ENCODE peak calls at places on chromosomes 7 and 10, in six cellular contexts. H is Karpas-422, S is uterus, E is sigmoid colon, O is pancreas, A is ovary. T is an unnamed sample.

GRCh38 chr7:103795112-103795511 is 194.3 kb downstream of the RELN start:
- DNase-seq in E (no peak), A (no peak), H (no peak), S (no peak), O (no peak), T (no peak)

GRCh38 chr7:87886875-87887274 is 10.6 kb downstream of the DBF4 start:
- DNase-seq in H (peak; percentile 77), S (no peak), O (no peak), A (no peak), E (no peak), T (no peak)

GRCh38 chr10:126902157-126902556 is 3.1 kb upstream of the DOCK1 start:
- DNase-seq in E (no peak), O (no peak), A (no peak), H (no peak), S (no peak), T (no peak)

GRCh38 chr7:51613911-51614344 is 297.3 kb upstream of the COBL start:
- DNase-seq in E (peak; percentile 67), O (no peak), A (no peak), H (no peak), S (no peak), T (no peak)

GRCh38 chr7:22364910-22365309 is 8.0 kb upstream of the RAPGEF5 start:
- DNase-seq in E (no peak), S (no peak), A (no peak), H (peak; percentile 62), O (no peak), T (no peak)

GRCh38 chr7:46937826-46938225 is 644.1 kb downstream of the TNS3 start:
- DNase-seq in A (no peak), E (no peak), H (no peak), O (no peak), S (no peak), T (no peak)

GRCh38 chr7:33874943-33875342 is 30.4 kb upstream of the BMPER start:
- DNase-seq in H (no peak), O (no peak), A (no peak), E (no peak), S (peak; percentile 55), T (no peak)

GRCh38 chr7:77944183-77945182 is 145.9 kb downstream of the PHTF2 start:
- DNase-seq in S (no peak), H (no peak), O (no peak), E (no peak), A (no peak), T (no peak)

GRCh38 chr10:86363833-86364511 is 2.6 kb downstream of the GRID1 start:
- DNase-seq in S (no peak), O (no peak), H (no peak), A (peak; percentile 16), E (peak; percentile 57), T (peak; percentile 33)

GRCh38 chr7:84705079-84705478 is 481.8 kb downstream of the SEMA3D start:
- DNase-seq in A (no peak), E (no peak), S (no peak), O (no peak), H (no peak), T (no peak)

GRCh38 chr7:106012184-106012583 is 49.1 kb downstream of the CDHR3 start:
- DNase-seq in S (no peak), H (no peak), A (no peak), E (no peak), O (no peak), T (no peak)
- H3K4me1 ChIP-seq in S (peaks cover 4% of the 10 kb centered on the region), H (peaks cover 4% of the 10 kb centered on the region), A (peaks cover 3% of the 10 kb centered on the region), E (peaks cover 46% of the 10 kb centered on the region), O (peaks cover 3% of the 10 kb centered on the region), T (peaks cover 5% of the 10 kb centered on the region)

DNA sequence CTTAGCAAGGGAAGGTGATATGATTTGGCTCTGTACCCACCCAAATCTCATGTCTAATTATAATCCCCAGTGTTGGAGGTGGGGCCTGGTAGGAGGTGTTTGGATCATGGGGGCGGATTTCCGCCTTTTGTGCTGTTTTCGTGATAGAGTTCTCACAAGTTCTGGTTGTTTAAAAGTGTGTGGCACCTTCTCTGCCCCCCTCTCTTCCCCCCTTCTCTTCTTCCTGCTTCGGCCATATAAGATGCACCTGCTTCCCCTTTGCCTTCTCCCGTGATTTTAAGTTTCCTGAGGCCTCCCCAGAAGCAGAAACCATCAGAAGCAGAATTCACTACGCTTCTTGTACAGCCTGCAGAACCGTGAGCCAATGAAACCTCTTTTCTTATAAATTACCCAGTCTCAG is 21.1 kb downstream of the BTRC start:
- DNase-seq in A (no peak), E (no peak), O (no peak), H (no peak), S (no peak), T (no peak)
- H3K4me1 ChIP-seq in A (peaks cover 2% of the 10 kb centered on the region), E (no peaks in the 10 kb centered on the region), O (no peaks in the 10 kb centered on the region), H (no peaks in the 10 kb centered on the region), S (no peaks in the 10 kb centered on the region), T (no peaks in the 10 kb centered on the region)

GRCh38 chr10:116849271-116850057 is at the start of gene ENO4:
- DNase-seq in O (peak; percentile 94), A (peak; percentile 90), S (peak; percentile 68), H (no peak), E (peak; percentile 81), T (peak; percentile 94)
- H3K4me1 ChIP-seq in O (no peaks in the 10 kb centered on the region), A (peaks cover 5% of the 10 kb centered on the region), S (no peaks in the 10 kb centered on the region), H (peaks cover 13% of the 10 kb centered on the region), E (peaks cover 11% of the 10 kb centered on the region), T (peaks cover 10% of the 10 kb centered on the region)

DNA sequence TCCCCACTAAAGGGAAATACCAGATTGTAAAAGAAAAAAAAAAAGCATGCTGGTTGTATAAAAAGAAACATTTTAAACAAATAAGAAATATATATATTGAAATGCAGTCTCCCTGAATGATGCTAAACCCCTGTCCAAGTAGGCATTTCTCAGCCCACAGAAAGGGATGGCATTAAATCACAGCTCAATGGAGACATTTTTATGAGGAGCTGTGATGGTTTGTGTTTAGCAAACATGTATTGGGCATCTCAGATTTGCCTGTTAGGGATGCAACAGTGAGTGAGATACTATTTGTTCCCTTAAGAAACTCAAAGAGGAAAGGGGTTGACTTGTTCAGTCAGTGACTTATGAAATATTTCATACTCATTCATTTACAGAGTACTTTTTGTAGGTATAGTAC is 51.5 kb downstream of the KAT6B start:
- DNase-seq in A (no peak), E (no peak), O (no peak), H (no peak), S (no peak), T (no peak)
- H3K4me1 ChIP-seq in A (peaks cover 9% of the 10 kb centered on the region), E (peaks cover 14% of the 10 kb centered on the region), O (peaks cover 4% of the 10 kb centered on the region), H (peaks cover 35% of the 10 kb centered on the region), S (no peaks in the 10 kb centered on the region), T (no peaks in the 10 kb centered on the region)

DNA sequence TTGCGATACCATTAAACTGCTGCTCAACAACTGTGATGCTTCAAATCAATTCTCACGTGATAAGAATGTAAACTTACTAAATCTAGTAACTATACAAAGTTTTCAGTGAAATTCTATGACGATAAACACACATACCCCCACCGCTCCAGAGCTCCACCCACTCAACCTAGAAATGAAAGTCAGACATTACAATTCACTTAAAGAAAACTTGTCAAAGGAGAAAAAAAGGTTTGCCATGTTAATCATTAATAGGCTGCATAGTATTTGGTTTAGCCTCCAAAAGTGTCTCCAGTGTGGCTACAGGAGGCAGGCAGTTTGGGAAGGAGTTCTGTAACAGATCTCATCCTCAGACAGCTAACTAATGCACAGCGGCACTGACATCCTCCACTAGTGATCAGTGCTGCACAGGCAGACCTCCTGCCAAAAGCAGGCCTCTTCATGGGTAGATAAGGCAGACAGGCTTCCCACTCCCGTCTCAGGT is 3.1 kb downstream of the HERPUD2 start:
- DNase-seq in A (no peak), S (no peak), E (no peak), O (no peak), H (peak; percentile 38), T (no peak)
- H3K4me1 ChIP-seq in A (peaks cover 17% of the 10 kb centered on the region), S (peaks cover 3% of the 10 kb centered on the region), E (peaks cover 58% of the 10 kb centered on the region), O (peaks cover 30% of the 10 kb centered on the region), H (peaks cover 44% of the 10 kb centered on the region), T (peaks cover 4% of the 10 kb centered on the region)

GRCh38 chr10:79295593-79295992 is 51.7 kb upstream of the PPIF start:
- DNase-seq in O (no peak), A (no peak), E (no peak), H (no peak), S (no peak), T (no peak)

GRCh38 chr10:79289801-79290200 is 57.5 kb upstream of the PPIF start:
- DNase-seq in H (no peak), O (no peak), A (no peak), E (no peak), S (no peak), T (no peak)

GRCh38 chr10:79292789-79293746 is 54.2 kb upstream of the PPIF start:
- DNase-seq in S (no peak), E (no peak), O (no peak), H (peak; percentile 63), A (no peak), T (peak; percentile 61)

GRCh38 chr10:79293841-79294705 is 53.2 kb upstream of the PPIF start:
- DNase-seq in O (no peak), A (no peak), H (no peak), E (no peak), S (no peak), T (no peak)

DNA sequence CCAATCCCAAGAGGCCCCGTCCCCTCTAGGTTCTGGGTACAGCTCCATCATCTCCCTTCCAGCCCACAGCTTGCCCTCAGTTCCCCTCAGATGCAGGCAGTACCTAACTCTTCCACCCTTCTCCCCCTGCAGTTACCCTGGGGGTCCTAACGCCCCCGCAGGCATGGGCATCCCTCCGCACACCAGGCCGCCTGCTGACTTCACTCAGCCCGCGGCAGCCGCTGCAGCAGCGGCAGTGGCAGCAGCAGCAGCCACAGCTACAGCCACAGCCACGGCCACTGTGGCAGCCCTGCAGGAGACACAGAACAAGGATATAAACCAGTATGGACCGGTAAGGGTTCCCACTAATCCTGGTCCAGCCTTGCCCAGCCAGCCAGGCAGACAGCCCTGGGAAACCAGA is 55.2 kb upstream of the PPIF start:
- DNase-seq in O (no peak), E (no peak), H (no peak), S (no peak), A (no peak), T (no peak)
- H3K4me1 ChIP-seq in O (no peaks in the 10 kb centered on the region), E (peaks cover 2% of the 10 kb centered on the region), H (peaks cover 7% of the 10 kb centered on the region), S (no peaks in the 10 kb centered on the region), A (peaks cover 3% of the 10 kb centered on the region), T (no peaks in the 10 kb centered on the region)

DNA sequence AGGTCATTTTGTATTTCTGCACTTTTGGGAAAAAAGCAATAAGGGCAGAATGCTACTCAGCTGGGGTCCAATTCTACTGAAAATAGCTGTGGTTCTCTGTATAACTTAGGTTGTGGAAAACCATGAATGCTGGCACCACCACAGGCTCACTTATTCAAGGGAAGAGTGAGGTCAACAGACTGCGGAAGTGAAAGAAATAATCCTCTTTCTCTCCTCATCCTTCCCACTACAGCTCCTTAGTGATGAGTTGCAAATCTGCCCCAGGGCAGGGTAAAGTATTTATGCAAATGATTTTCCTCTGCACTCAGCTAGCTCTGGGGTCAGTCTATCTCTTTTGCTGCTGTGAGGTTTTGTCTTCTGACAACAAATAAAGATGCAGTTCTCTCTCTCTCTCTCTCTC is 74.1 kb upstream of the PTPRZ1 start:
- DNase-seq in S (no peak), H (no peak), O (no peak), E (no peak), A (no peak), T (peak; percentile 56)
- H3K4me1 ChIP-seq in S (no peaks in the 10 kb centered on the region), H (no peaks in the 10 kb centered on the region), O (no peaks in the 10 kb centered on the region), E (no peaks in the 10 kb centered on the region), A (no peaks in the 10 kb centered on the region), T (peaks cover 2% of the 10 kb centered on the region)